ENCODE peak calls at places on chromosomes 3 and 15, in eight cellular contexts. T is HS-5, W is GOT3, D is left lung, C is fibroblast of pulmonary artery, M is KBM-7, U is NCI-H2081, X is T follicular helper cell. K is an unnamed sample.

GRCh38 chr15:37764733-37765191 is 169.7 kb upstream of the TMCO5A start:
- DNase-seq in T (peak; percentile 58), W (no peak), D (no peak), C (peak; percentile 83), M (peak; percentile 61), U (peak; percentile 45), X (no peak), K (peak; percentile 31)

GRCh38 chr3:68007621-68008226 is 353.3 kb upstream of the SUCLG2 start:
- DNase-seq in T (no peak), W (no peak), D (no peak), C (no peak), M (no peak), U (peak; percentile 62), X (no peak), K (no peak)

GRCh38 chr3:195441971-195442572 is 748 bp downstream of the ACAP2 start:
- DNase-seq in T (no peak), W (no peak), D (peak; percentile 59), C (peak; percentile 42), M (peak; percentile 87), U (peak; percentile 50), X (peak; percentile 23), K (peak; percentile 22)

GRCh38 chr15:80846416-80846815 is 67.2 kb downstream of the CEMIP start:
- DNase-seq in T (no peak), W (no peak), D (no peak), C (no peak), M (no peak), U (no peak), X (no peak), K (no peak)

GRCh38 chr15:52338891-52339290 is 43.3 kb upstream of the MYO5C start:
- DNase-seq in T (no peak), W (no peak), D (no peak), C (no peak), M (no peak), U (no peak), X (no peak), K (no peak)

GRCh38 chr15:93179072-93179471 is 90.1 kb upstream of the RGMA start:
- DNase-seq in T (no peak), W (no peak), D (peak; percentile 70), C (no peak), M (peak; percentile 7), U (no peak), X (no peak), K (no peak)

GRCh38 chr3:32405155-32405554 is 13.5 kb downstream of the CMTM7 start:
- DNase-seq in T (no peak), W (no peak), D (no peak), C (peak; percentile 56), M (no peak), U (no peak), X (no peak), K (no peak)

GRCh38 chr15:94674251-94674650 is 442.9 kb downstream of the MCTP2 start:
- DNase-seq in T (no peak), W (no peak), D (no peak), C (no peak), M (no peak), U (no peak), X (no peak), K (no peak)

GRCh38 chr15:64749167-64749566 is 26.2 kb downstream of the RBPMS2 start:
- DNase-seq in T (no peak), W (no peak), D (no peak), C (peak; percentile 25), M (no peak), U (no peak), X (no peak), K (no peak)

GRCh38 chr3:46934508-46935167 is 41.9 kb downstream of the CCDC12 start:
- DNase-seq in T (peak; percentile 44), W (no peak), D (peak; percentile 54), C (peak; percentile 55), M (no peak), U (no peak), X (no peak), K (no peak)

GRCh38 chr3:40463579-40463978 is 6.4 kb downstream of the RPL14 start:
- DNase-seq in T (no peak), W (no peak), D (no peak), C (no peak), M (no peak), U (no peak), X (no peak), K (no peak)

GRCh38 chr3:42667523-42668402 is 14.3 kb downstream of the ZBTB47 start:
- DNase-seq in T (no peak), W (no peak), D (no peak), C (no peak), M (no peak), U (no peak), X (no peak), K (no peak)

GRCh38 chr15:71753346-71753745 is 57.0 kb upstream of the NR2E3 start:
- DNase-seq in T (peak; percentile 42), W (no peak), D (no peak), C (peak; percentile 21), M (no peak), U (no peak), X (no peak), K (no peak)

GRCh38 chr3:141371882-141372281 is 3.6 kb downstream of the ZBTB38 start:
- DNase-seq in T (no peak), W (no peak), D (no peak), C (no peak), M (no peak), U (no peak), X (no peak), K (no peak)

GRCh38 chr15:64247906-64248541 is 85.2 kb upstream of the PPIB start:
- DNase-seq in T (peak; percentile 56), W (no peak), D (no peak), C (peak; percentile 97), M (peak; percentile 59), U (peak; percentile 70), X (no peak), K (peak; percentile 87)

GRCh38 chr3:114557791-114558190 is 264.0 kb downstream of the TIGIT start:
- DNase-seq in T (no peak), W (no peak), D (no peak), C (peak; percentile 38), M (no peak), U (no peak), X (no peak), K (no peak)

GRCh38 chr15:62344806-62345539 is 179.9 kb upstream of the C2CD4B start:
- DNase-seq in T (no peak), W (no peak), D (peak; percentile 52), C (peak; percentile 74), M (peak; percentile 45), U (no peak), X (peak; percentile 31), K (no peak)

GRCh38 chr3:194928183-194928736 is 242.6 kb downstream of the FAM43A start:
- DNase-seq in T (peak; percentile 8), W (no peak), D (no peak), C (peak; percentile 51), M (no peak), U (no peak), X (no peak), K (no peak)

GRCh38 chr3:152403632-152404066 is 134.9 kb downstream of the MBNL1 start:
- DNase-seq in T (no peak), W (no peak), D (no peak), C (peak; percentile 27), M (no peak), U (no peak), X (no peak), K (no peak)